ENCODE peak calls at places on chromosomes 7 and 10, in ten cellular contexts. Q is HFF-Myc, T is psoas muscle, F is astrocyte of the cerebellum, V is fibroblast of the aortic adventitia, D is Peyer's patch, N is fibroblast of mammary gland, H is GM12878, X is IMR-90, Z is esophagus muscularis mucosa. O is an unnamed sample.

GRCh38 chr10:35335133-35335532 is 1.2 kb upstream of the CCNY start:
- DNase-seq in Q (no peak), T (no peak), F (no peak), V (no peak), D (no peak), N (peak; percentile 19), H (no peak), X (peak; percentile 35), Z (no peak), O (no peak)

GRCh38 chr7:152341039-152341913 is 94.5 kb downstream of the KMT2C start:
- DNase-seq in Q (peak; percentile 35), T (no peak), F (peak; percentile 38), V (peak; percentile 70), D (no peak), N (peak; percentile 79), H (peak; percentile 40), X (peak; percentile 72), Z (no peak), O (peak; percentile 88)

GRCh38 chr7:68676789-68677535 is 921.3 kb upstream of the AUTS2 start:
- DNase-seq in Q (no peak), T (no peak), F (no peak), V (no peak), D (no peak), N (peak; percentile 35), H (no peak), X (no peak), Z (no peak), O (no peak)

GRCh38 chr10:58782876-58783859 is 270.5 kb downstream of the BICC1 start:
- DNase-seq in Q (peak; percentile 44), T (peak; percentile 80), F (peak; percentile 38), V (peak; percentile 89), D (no peak), N (peak; percentile 79), H (no peak), X (peak; percentile 25), Z (no peak), O (peak; percentile 68)

GRCh38 chr7:37142943-37143342 is 305.7 kb downstream of the ELMO1 start:
- DNase-seq in Q (no peak), T (no peak), F (no peak), V (no peak), D (no peak), N (no peak), H (no peak), X (no peak), Z (no peak), O (no peak)

GRCh38 chr10:62744136-62744535 is 60.4 kb upstream of the ADO start:
- DNase-seq in Q (peak; percentile 14), T (no peak), F (no peak), V (peak; percentile 18), D (no peak), N (peak; percentile 84), H (no peak), X (peak; percentile 69), Z (no peak), O (peak; percentile 22)

GRCh38 chr10:100333821-100334469 is 3.9 kb upstream of the PKD2L1 start:
- DNase-seq in Q (no peak), T (no peak), F (no peak), V (peak; percentile 57), D (no peak), N (peak; percentile 71), H (no peak), X (no peak), Z (no peak), O (no peak)

GRCh38 chr10:43265799-43266721 is 805 bp downstream of the RASGEF1A start:
- DNase-seq in Q (no peak), T (no peak), F (no peak), V (no peak), D (peak; percentile 46), N (no peak), H (no peak), X (no peak), Z (peak; percentile 90), O (no peak)

GRCh38 chr10:132078746-132079345 is 13.1 kb downstream of the JAKMIP3 start:
- DNase-seq in Q (no peak), T (peak; percentile 52), F (no peak), V (no peak), D (peak; percentile 35), N (no peak), H (no peak), X (no peak), Z (no peak), O (no peak)

GRCh38 chr10:132540456-132540855 is 2.9 kb downstream of the INPP5A start:
- DNase-seq in Q (no peak), T (peak; percentile 55), F (no peak), V (peak; percentile 51), D (peak; percentile 38), N (peak; percentile 39), H (no peak), X (peak; percentile 29), Z (no peak), O (peak; percentile 51)

GRCh38 chr7:25316366-25316765 is 88.1 kb upstream of the NPVF start:
- DNase-seq in Q (no peak), T (no peak), F (no peak), V (no peak), D (no peak), N (no peak), H (no peak), X (no peak), Z (no peak), O (no peak)

GRCh38 chr10:77756319-77757232 is 119.0 kb upstream of the KCNMA1 start:
- DNase-seq in Q (peak; percentile 30), T (no peak), F (peak; percentile 60), V (peak; percentile 80), D (no peak), N (peak; percentile 83), H (no peak), X (peak; percentile 74), Z (no peak), O (peak; percentile 88)

DNA sequence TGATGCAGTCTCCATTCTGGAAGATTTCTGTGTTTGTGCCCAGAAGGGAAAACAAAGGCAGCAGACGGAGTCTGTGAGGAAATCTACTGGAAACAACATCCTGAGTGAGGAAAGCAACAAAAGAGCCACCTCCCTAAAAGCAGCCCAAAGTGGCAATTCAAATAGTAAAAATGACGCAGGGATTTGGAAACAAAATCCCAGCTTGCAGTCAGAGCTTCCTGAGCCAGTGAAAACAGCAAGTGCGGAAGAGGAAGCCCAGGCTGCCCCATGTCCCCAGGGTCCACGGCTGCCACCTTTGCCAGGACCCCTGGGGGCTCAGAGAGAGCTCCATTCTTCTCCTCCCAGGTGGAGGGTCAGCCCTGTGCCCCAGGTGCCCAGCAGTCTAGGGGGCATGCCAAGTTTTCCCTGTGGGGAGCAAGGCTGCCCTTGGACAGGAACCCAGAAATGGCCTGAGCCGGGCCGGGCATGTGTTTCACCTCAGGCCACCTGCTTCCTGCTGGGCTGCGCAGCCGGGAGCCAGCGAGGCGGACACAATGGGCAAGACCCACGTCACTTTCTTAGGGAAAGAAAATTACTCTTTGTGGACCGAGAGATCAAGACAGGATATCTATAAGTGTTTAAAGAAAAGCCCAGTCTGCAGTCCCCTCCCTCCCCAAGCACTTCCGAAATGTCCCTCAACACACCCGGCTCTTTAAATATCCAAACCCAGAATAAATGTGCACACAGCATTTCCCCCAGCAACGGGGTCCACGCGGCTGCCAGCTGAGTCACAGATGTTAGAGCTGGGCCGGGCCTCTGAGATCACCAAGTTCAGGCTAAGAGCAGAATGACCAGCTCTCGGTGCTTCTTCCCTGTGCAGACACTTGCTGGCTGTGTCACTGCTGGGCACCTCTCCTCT is 231.1 kb downstream of the ARHGAP12 start:
- DNase-seq in Q (peak; percentile 85), T (peak; percentile 92), F (peak; percentile 31), V (peak; percentile 95), D (peak; percentile 63), N (peak; percentile 90), H (no peak), X (peak; percentile 85), Z (peak; percentile 97), O (peak; percentile 79)
- H3K4me3 ChIP-seq in Q (peak overlapping the region; percentile 4), T (peak overlapping the region; percentile 44), F (no peak overlapping the region), V (peak overlapping the region; percentile 49), D (no peak overlapping the region), N (peak overlapping the region; percentile 17), H (no peak overlapping the region), X (no peak overlapping the region), Z (peak overlapping the region; percentile 41), O (peak overlapping the region; percentile 33)

DNA sequence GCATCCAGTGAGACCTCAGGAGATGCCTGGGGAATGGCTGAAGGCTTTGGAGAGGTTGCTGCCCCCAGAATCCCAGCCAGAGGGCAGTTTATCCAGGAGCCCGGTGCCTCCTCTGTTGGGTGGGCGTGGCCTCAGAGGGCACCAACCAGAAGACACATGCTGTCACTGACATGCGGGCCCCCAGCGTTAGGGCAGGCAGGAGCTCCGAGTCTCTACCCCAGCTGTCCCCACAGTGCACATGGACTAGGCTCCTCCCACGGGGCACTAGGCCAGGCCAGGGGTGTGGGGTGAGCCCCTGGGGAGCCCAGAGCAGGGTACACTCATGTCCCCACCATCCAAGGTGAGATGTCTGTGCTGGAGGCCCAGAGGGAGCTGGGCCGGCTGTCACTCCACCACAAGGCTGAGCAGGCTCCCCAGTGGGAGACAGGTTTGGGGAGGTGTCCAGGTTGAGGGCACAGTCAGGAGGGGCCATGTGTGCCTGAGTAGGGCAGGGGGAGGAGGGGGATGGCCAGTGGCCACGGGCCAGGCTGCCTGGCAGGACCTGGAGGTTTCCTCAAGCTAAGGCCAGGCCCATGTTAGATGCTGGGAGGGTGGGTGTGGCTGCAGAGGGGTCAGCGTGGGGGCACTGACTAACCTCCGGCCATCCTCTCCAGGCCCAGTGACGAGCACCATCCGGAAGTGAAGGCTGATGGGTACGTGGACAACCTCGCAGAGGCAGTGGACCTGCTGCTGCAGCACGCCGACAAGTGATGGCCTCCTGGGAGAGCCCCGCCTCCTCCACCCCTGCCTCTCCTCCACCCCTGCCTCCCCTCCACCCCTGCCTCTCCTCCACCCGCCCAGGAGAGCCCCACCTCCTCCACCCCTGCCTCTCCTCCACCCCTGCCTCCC is 131.3 kb downstream of the FAM53B start:
- DNase-seq in Q (no peak), T (peak; percentile 75), F (no peak), V (peak; percentile 65), D (no peak), N (peak; percentile 63), H (no peak), X (peak; percentile 15), Z (no peak), O (peak; percentile 43)
- TF ChIP-seq CTCF in Q (no peak), T (no peak), F (no peak), V (no peak), D (no peak), N (no peak), H (no peak), X (no peak), Z (no peak), O (no peak)

DNA sequence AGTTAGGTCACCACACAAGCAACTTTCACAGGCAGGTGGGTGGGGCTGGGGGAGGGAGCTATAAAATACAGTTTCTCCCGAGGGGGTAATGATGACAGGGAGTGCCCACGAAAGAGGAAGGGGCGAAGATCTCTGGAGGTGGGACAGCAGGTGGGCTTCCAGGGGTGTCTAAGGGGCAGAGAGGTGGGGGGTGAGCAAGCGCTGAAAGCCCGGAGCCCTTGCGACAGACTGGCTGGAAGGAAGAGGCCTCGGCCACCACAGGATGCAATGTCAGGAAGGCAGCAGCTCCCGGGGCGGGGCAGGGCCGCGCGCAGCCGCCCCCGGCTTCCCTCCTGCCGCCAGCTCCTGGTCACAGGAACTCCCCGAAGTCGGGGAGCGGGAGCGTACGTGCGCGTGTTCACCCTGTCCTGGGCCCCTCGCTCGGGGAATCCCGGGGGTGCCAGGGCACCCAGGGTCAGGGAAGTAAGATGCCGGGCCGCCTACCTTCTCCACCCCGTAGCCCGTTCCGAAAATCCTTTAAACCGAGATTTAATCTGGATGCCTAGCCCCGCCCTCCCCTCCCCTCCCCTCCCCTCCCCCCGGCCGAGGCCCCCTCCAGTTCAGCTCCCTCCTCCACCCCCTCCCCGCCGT is 105.2 kb upstream of the PPIF start:
- DNase-seq in Q (no peak), T (peak; percentile 83), F (no peak), V (peak; percentile 31), D (peak; percentile 70), N (peak; percentile 50), H (no peak), X (peak; percentile 67), Z (no peak), O (peak; percentile 55)
- H3K4me3 ChIP-seq in Q (peak overlapping the region; percentile 43), T (peak overlapping the region; percentile 67), F (peak overlapping the region; percentile 39), V (peak overlapping the region; percentile 48), D (peak overlapping the region; percentile 50), N (peak overlapping the region; percentile 49), H (peak overlapping the region; percentile 90), X (peak overlapping the region; percentile 7), Z (peak overlapping the region; percentile 79), O (peak overlapping the region; percentile 58)

GRCh38 chr10:79127151-79127961 is 58.6 kb downstream of the ZMIZ1 start:
- DNase-seq in Q (no peak), T (peak; percentile 81), F (no peak), V (peak; percentile 91), D (peak; percentile 67), N (peak; percentile 87), H (no peak), X (peak; percentile 86), Z (no peak), O (peak; percentile 87)
- TF ChIP-seq CTCF in Q (no peak), T (no peak), F (no peak), V (no peak), D (no peak), N (no peak), H (no peak), X (no peak), Z (no peak), O (no peak)

O was measured in choroid plexus epithelial cell.